ENCODE peak calls at places on chromosome 13, in seven cellular contexts. One of them, this sample, is unnamed.

GRCh38 chr13:34459856-34460255 is 482.2 kb upstream of the NBEA start:
- DNase-seq in K562: no peak
- DNase-seq in HCT116: no peak
- DNase-seq in Panc1: no peak
- DNase-seq in H1: no peak
- DNase-seq in HepG2: no peak
- DNase-seq in GM12878: no peak
- DNase-seq in this sample: no peak

GRCh38 chr13:27578121-27579030 is 42.0 kb downstream of the LNX2 start:
- DNase-seq in K562: no peak
- DNase-seq in HCT116: no peak
- DNase-seq in Panc1: no peak
- DNase-seq in H1: no peak
- DNase-seq in HepG2: no peak
- DNase-seq in GM12878: no peak
- DNase-seq in this sample: no peak

GRCh38 chr13:32225494-32225931 is 89.7 kb downstream of the ZAR1L start:
- DNase-seq in K562: no peak
- DNase-seq in HCT116: no peak
- DNase-seq in Panc1: no peak
- DNase-seq in H1: no peak
- DNase-seq in HepG2: no peak
- DNase-seq in GM12878: no peak
- DNase-seq in this sample: no peak

GRCh38 chr13:20049558-20050473 is 91.3 kb downstream of the ZMYM2 start:
- DNase-seq in K562: no peak
- DNase-seq in HCT116: no peak
- DNase-seq in Panc1: no peak
- DNase-seq in H1: no peak
- DNase-seq in HepG2: peak
- DNase-seq in GM12878: no peak
- DNase-seq in this sample: no peak

GRCh38 chr13:39787086-39787487 is 131.6 kb downstream of the COG6 start:
- DNase-seq in K562: no peak
- DNase-seq in HCT116: no peak
- DNase-seq in Panc1: no peak
- DNase-seq in H1: no peak
- DNase-seq in HepG2: no peak
- DNase-seq in GM12878: no peak
- DNase-seq in this sample: no peak

GRCh38 chr13:63625869-63626268 is 2210.2 kb upstream of the PCDH20 start:
- DNase-seq in K562: no peak
- DNase-seq in HCT116: no peak
- DNase-seq in Panc1: no peak
- DNase-seq in H1: no peak
- DNase-seq in HepG2: no peak
- DNase-seq in GM12878: no peak
- DNase-seq in this sample: no peak

GRCh38 chr13:31174018-31174417 is 12.3 kb upstream of the HSPH1 start:
- DNase-seq in K562: no peak
- DNase-seq in HCT116: no peak
- DNase-seq in Panc1: no peak
- DNase-seq in H1: no peak
- DNase-seq in HepG2: peak
- DNase-seq in GM12878: no peak
- DNase-seq in this sample: no peak

GRCh38 chr13:84139561-84140158 is 257.4 kb upstream of the SLITRK1 start:
- DNase-seq in K562: no peak
- DNase-seq in HCT116: no peak
- DNase-seq in Panc1: no peak
- DNase-seq in H1: no peak
- DNase-seq in HepG2: no peak
- DNase-seq in GM12878: no peak
- DNase-seq in this sample: no peak

GRCh38 chr13:81726037-81726726 is 1385.3 kb upstream of the SPRY2 start:
- DNase-seq in K562: no peak
- DNase-seq in HCT116: no peak
- DNase-seq in Panc1: no peak
- DNase-seq in H1: no peak
- DNase-seq in HepG2: no peak
- DNase-seq in GM12878: no peak
- DNase-seq in this sample: no peak

GRCh38 chr13:28533049-28533436 is 38.1 kb upstream of the FLT1 start:
- DNase-seq in K562: no peak
- DNase-seq in HCT116: no peak
- DNase-seq in Panc1: no peak
- DNase-seq in H1: no peak
- DNase-seq in HepG2: no peak
- DNase-seq in GM12878: no peak
- DNase-seq in this sample: no peak

GRCh38 chr13:100097821-100098220 is 8.9 kb downstream of the PCCA start:
- DNase-seq in K562: no peak
- DNase-seq in HCT116: no peak
- DNase-seq in Panc1: no peak
- DNase-seq in H1: no peak
- DNase-seq in HepG2: no peak
- DNase-seq in GM12878: no peak
- DNase-seq in this sample: no peak

GRCh38 chr13:43424386-43424785 is 362.4 kb downstream of the ENOX1 start:
- DNase-seq in K562: no peak
- DNase-seq in HCT116: no peak
- DNase-seq in Panc1: no peak
- DNase-seq in H1: no peak
- DNase-seq in HepG2: no peak
- DNase-seq in GM12878: no peak
- DNase-seq in this sample: no peak

GRCh38 chr13:44311011-44311481 is 62.6 kb upstream of the SERP2 start:
- DNase-seq in K562: no peak
- DNase-seq in HCT116: no peak
- DNase-seq in Panc1: no peak
- DNase-seq in H1: no peak
- DNase-seq in HepG2: no peak
- DNase-seq in GM12878: no peak
- DNase-seq in this sample: no peak

GRCh38 chr13:41864658-41865057 is 96.3 kb downstream of the VWA8 start:
- DNase-seq in K562: no peak
- DNase-seq in HCT116: no peak
- DNase-seq in Panc1: no peak
- DNase-seq in H1: no peak
- DNase-seq in HepG2: no peak
- DNase-seq in GM12878: no peak
- DNase-seq in this sample: no peak

GRCh38 chr13:97211986-97212385 is 10.1 kb upstream of the MBNL2 start:
- DNase-seq in K562: no peak
- DNase-seq in HCT116: no peak
- DNase-seq in Panc1: no peak
- DNase-seq in H1: no peak
- DNase-seq in HepG2: no peak
- DNase-seq in GM12878: no peak
- DNase-seq in this sample: no peak

GRCh38 chr13:33606692-33607091 is 211.3 kb upstream of the RFC3 start:
- DNase-seq in K562: no peak
- DNase-seq in HCT116: no peak
- DNase-seq in Panc1: no peak
- DNase-seq in H1: peak
- DNase-seq in HepG2: no peak
- DNase-seq in GM12878: no peak
- DNase-seq in this sample: no peak

GRCh38 chr13:51734786-51735185 is 69.2 kb downstream of the DHRS12 start:
- DNase-seq in K562: no peak
- DNase-seq in HCT116: no peak
- DNase-seq in Panc1: no peak
- DNase-seq in H1: no peak
- DNase-seq in HepG2: no peak
- DNase-seq in GM12878: no peak
- DNase-seq in this sample: no peak

GRCh38 chr13:113990321-113990837 is 16.5 kb upstream of the C13orf46 start:
- DNase-seq in K562: no peak
- DNase-seq in HCT116: no peak
- DNase-seq in Panc1: no peak
- DNase-seq in H1: no peak
- DNase-seq in HepG2: no peak
- DNase-seq in GM12878: no peak
- DNase-seq in this sample: no peak

GRCh38 chr13:97145057-97145456 is 77.1 kb upstream of the MBNL2 start:
- DNase-seq in K562: no peak
- DNase-seq in HCT116: no peak
- DNase-seq in Panc1: no peak
- DNase-seq in H1: no peak
- DNase-seq in HepG2: no peak
- DNase-seq in GM12878: no peak
- DNase-seq in this sample: no peak

GRCh38 chr13:106685142-106685541 is 117.2 kb upstream of the ARGLU1 start:
- DNase-seq in K562: no peak
- DNase-seq in HCT116: no peak
- DNase-seq in Panc1: no peak
- DNase-seq in H1: no peak
- DNase-seq in HepG2: no peak
- DNase-seq in GM12878: no peak
- DNase-seq in this sample: no peak
- TF ChIP-seq SIN3A in K562: no peak
- TF ChIP-seq SIN3A in HCT116: no peak
- TF ChIP-seq SIN3A in Panc1: no peak
- TF ChIP-seq SIN3A in H1: no peak
- TF ChIP-seq SIN3A in HepG2: no peak
- TF ChIP-seq SIN3A in GM12878: no peak
- TF ChIP-seq SIN3A in this sample: no peak

GRCh38 chr13:112457485-112457884 is 81.3 kb downstream of the SPACA7 start:
- DNase-seq in K562: no peak
- DNase-seq in HCT116: no peak
- DNase-seq in Panc1: no peak
- DNase-seq in H1: no peak
- DNase-seq in HepG2: no peak
- DNase-seq in GM12878: no peak
- DNase-seq in this sample: no peak
- TF ChIP-seq SIN3A in K562: no peak
- TF ChIP-seq SIN3A in HCT116: no peak
- TF ChIP-seq SIN3A in Panc1: no peak
- TF ChIP-seq SIN3A in H1: no peak
- TF ChIP-seq SIN3A in HepG2: no peak
- TF ChIP-seq SIN3A in GM12878: no peak
- TF ChIP-seq SIN3A in this sample: no peak

GRCh38 chr13:76386316-76386715 is 499.9 kb downstream of the KCTD12 start:
- DNase-seq in K562: no peak
- DNase-seq in HCT116: no peak
- DNase-seq in Panc1: no peak
- DNase-seq in H1: no peak
- DNase-seq in HepG2: no peak
- DNase-seq in GM12878: no peak
- DNase-seq in this sample: no peak

GRCh38 chr13:76380436-76381065 is 505.7 kb downstream of the KCTD12 start:
- DNase-seq in K562: no peak
- DNase-seq in HCT116: no peak
- DNase-seq in Panc1: no peak
- DNase-seq in H1: no peak
- DNase-seq in HepG2: no peak
- DNase-seq in GM12878: no peak
- DNase-seq in this sample: no peak

GRCh38 chr13:76385606-76386005 is 500.6 kb downstream of the KCTD12 start:
- DNase-seq in K562: no peak
- DNase-seq in HCT116: no peak
- DNase-seq in Panc1: no peak
- DNase-seq in H1: no peak
- DNase-seq in HepG2: no peak
- DNase-seq in GM12878: no peak
- DNase-seq in this sample: no peak

GRCh38 chr13:76387561-76387960 is 498.6 kb downstream of the KCTD12 start:
- DNase-seq in K562: no peak
- DNase-seq in HCT116: no peak
- DNase-seq in Panc1: no peak
- DNase-seq in H1: no peak
- DNase-seq in HepG2: no peak
- DNase-seq in GM12878: no peak
- DNase-seq in this sample: no peak

GRCh38 chr13:76383671-76384461 is 502.3 kb downstream of the KCTD12 start:
- DNase-seq in K562: no peak
- DNase-seq in HCT116: no peak
- DNase-seq in Panc1: peak
- DNase-seq in H1: no peak
- DNase-seq in HepG2: no peak
- DNase-seq in GM12878: no peak
- DNase-seq in this sample: peak
- TF ChIP-seq SIN3A in K562: no peak
- TF ChIP-seq SIN3A in HCT116: no peak
- TF ChIP-seq SIN3A in Panc1: no peak
- TF ChIP-seq SIN3A in H1: no peak
- TF ChIP-seq SIN3A in HepG2: no peak
- TF ChIP-seq SIN3A in GM12878: no peak
- TF ChIP-seq SIN3A in this sample: no peak

GRCh38 chr13:30026093-30026492 is 175.7 kb upstream of the UBL3 start:
- DNase-seq in K562: no peak
- DNase-seq in HCT116: no peak
- DNase-seq in Panc1: no peak
- DNase-seq in H1: no peak
- DNase-seq in HepG2: no peak
- DNase-seq in GM12878: no peak
- DNase-seq in this sample: no peak
- TF ChIP-seq SIN3A in K562: no peak
- TF ChIP-seq SIN3A in HCT116: no peak
- TF ChIP-seq SIN3A in Panc1: no peak
- TF ChIP-seq SIN3A in H1: no peak
- TF ChIP-seq SIN3A in HepG2: no peak
- TF ChIP-seq SIN3A in GM12878: no peak
- TF ChIP-seq SIN3A in this sample: no peak